ENCODE peak calls at places on chromosomes 5 and 9, in four cellular contexts. G is AG10803, D is HEK293T, I is NAMALWA. V is an unnamed sample.

GRCh38 chr9:96612105-96612965 is 7.3 kb downstream of the CDC14B start:
- DNase-seq in G (peak), D (no peak), I (no peak), V (no peak)

GRCh38 chr5:140877262-140877581 is 2.1 kb downstream of the PCDHA12 start:
- DNase-seq in G (no peak), D (no peak), I (no peak), V (no peak)

GRCh38 chr5:1815071-1815786 is 14.0 kb downstream of the NDUFS6 start:
- DNase-seq in G (no peak), D (no peak), I (no peak), V (no peak)

GRCh38 chr5:159712672-159713071 is 203.6 kb upstream of the ADRA1B start:
- DNase-seq in G (no peak), D (peak), I (no peak), V (no peak)

GRCh38 chr5:78964889-78965288 is 20.2 kb downstream of the ARSB start:
- DNase-seq in G (peak), D (peak), I (peak), V (peak)

GRCh38 chr5:176425138-176425537 is 8.8 kb upstream of the CLTB start:
- DNase-seq in G (no peak), D (no peak), I (no peak), V (no peak)

GRCh38 chr5:7759257-7759871 is 91.6 kb downstream of the CFAP90 start:
- DNase-seq in G (peak), D (no peak), I (no peak), V (no peak)

GRCh38 chr9:8268216-8268878 is 468.8 kb upstream of the DMAC1 start:
- DNase-seq in G (no peak), D (no peak), I (no peak), V (no peak)

GRCh38 chr9:89052470-89053097 is 61.3 kb downstream of the S1PR3 start:
- DNase-seq in G (no peak), D (no peak), I (no peak), V (no peak)

GRCh38 chr9:136156216-136157120 is 37.8 kb upstream of the TMEM250 start:
- DNase-seq in G (no peak), D (no peak), I (no peak), V (no peak)

GRCh38 chr9:97321681-97322080 is 14.2 kb downstream of the CCDC180 start:
- DNase-seq in G (no peak), D (no peak), I (no peak), V (no peak)

GRCh38 chr5:173238312-173239232 is 3.6 kb upstream of the NKX2-5 start:
- DNase-seq in G (no peak), D (peak), I (no peak), V (no peak)

GRCh38 chr5:79642210-79642609 is 30.0 kb downstream of the TENT2 start:
- DNase-seq in G (no peak), D (no peak), I (no peak), V (no peak)

GRCh38 chr9:9998491-9999287 is 614.1 kb downstream of the PTPRD start:
- DNase-seq in G (no peak), D (peak), I (peak), V (peak)

GRCh38 chr5:1088726-1089125 is 23.1 kb downstream of the SLC12A7 start:
- DNase-seq in G (no peak), D (no peak), I (no peak), V (no peak)

GRCh38 chr5:37847978-37848425 is 8.2 kb upstream of the GDNF start:
- DNase-seq in G (peak), D (peak), I (no peak), V (no peak)

V was measured in OCI-LY7.